ENCODE peak calls at places on chromosome 10, in ten cellular contexts. X is PC-9; T is uterus; Q is activated effector memory CD4-positive, alpha-beta T cell treated with Interleukin-2 at 50 U/mL for 16 hours; B is NCI-H82; D is GDM1; W is A549; Y is EL; G is left cardiac atrium; U is NCI-H2029. H is an unnamed sample.

GRCh38 chr10:642186-642890 is 47.1 kb downstream of the DIP2C start:
- DNase-seq in W (no peak), B (no peak), U (no peak), G (no peak), Q (no peak), T (no peak), D (no peak), Y (no peak), X (peak; percentile 6), H (no peak)

GRCh38 chr10:43214071-43214955 is 52.6 kb downstream of the RASGEF1A start:
- DNase-seq in B (no peak), T (no peak), G (no peak), W (peak; percentile 25), X (no peak), D (no peak), Y (peak; percentile 41), U (no peak), Q (no peak), H (no peak)

GRCh38 chr10:92880233-92880861 is 32.0 kb downstream of the EXOC6 start:
- DNase-seq in G (no peak), Y (peak; percentile 52), D (peak; percentile 20), T (no peak), Q (no peak), X (peak; percentile 9), U (peak; percentile 0), B (peak; percentile 68), W (peak; percentile 30), H (peak; percentile 46)

GRCh38 chr10:104256335-104257080 is 1.8 kb downstream of the GSTO1 start:
- DNase-seq in G (no peak), W (no peak), D (no peak), U (no peak), Q (no peak), T (no peak), B (peak; percentile 73), X (no peak), Y (peak; percentile 14), H (no peak)

GRCh38 chr10:127889605-127890195 is 3.0 kb downstream of the CLRN3 start:
- DNase-seq in B (no peak), Y (peak; percentile 56), X (no peak), D (no peak), G (no peak), Q (no peak), T (no peak), W (no peak), U (no peak), H (no peak)

GRCh38 chr10:58266003-58266825 is 1.5 kb downstream of the IPMK start:
- DNase-seq in G (no peak), W (peak; percentile 24), X (no peak), T (no peak), Q (no peak), Y (peak; percentile 74), U (no peak), D (no peak), B (no peak), H (no peak)

GRCh38 chr10:97020452-97021400 is 165.0 kb downstream of the SLIT1 start:
- DNase-seq in Q (no peak), Y (no peak), X (no peak), T (peak; percentile 24), D (no peak), U (no peak), B (no peak), G (peak; percentile 41), W (no peak), H (no peak)

GRCh38 chr10:132708936-132709335 is 77.0 kb downstream of the NKX6-2 start:
- DNase-seq in D (no peak), Q (no peak), T (no peak), G (no peak), Y (no peak), X (no peak), B (no peak), U (no peak), W (no peak), H (no peak)

GRCh38 chr10:109393425-109393824 is 529.9 kb downstream of the XPNPEP1 start:
- DNase-seq in W (no peak), T (no peak), X (no peak), Y (no peak), D (no peak), B (peak; percentile 95), Q (no peak), G (no peak), U (no peak), H (no peak)

GRCh38 chr10:23375366-23375765 is 30.8 kb upstream of the C10orf67 start:
- DNase-seq in B (no peak), G (no peak), U (no peak), W (no peak), Q (no peak), X (no peak), Y (peak; percentile 35), T (no peak), D (no peak), H (no peak)

H was measured in GF-D8.